ENCODE peak calls at places on chromosomes 3 and 15, in seven cellular contexts. One of them, this sample, is unnamed.

GRCh38 chr3:107450254-107450653 is 72.5 kb upstream of the BBX start:
- DNase-seq in astrocyte of the spinal cord: peak
- DNase-seq in stimulated activated CD4-positive, alpha-beta T cell treated with anti-CD3 and anti-CD28 coated beads, Interleukin-4, amount 100 ng/mL, for 48 hours: no peak
- DNase-seq in NCI-H2081 treated with DMSO at 0.1 percent for 48 hours: no peak
- DNase-seq in activated T-helper 1 cell treated with anti-CD3 and anti-CD28 coated beads, Interleukin-2, amount 50 U/mL, for 16 hours: no peak
- DNase-seq in posterior vena cava: no peak
- DNase-seq in GF-D8: no peak
- DNase-seq in this sample: no peak

GRCh38 chr15:65558336-65558735 is 28.1 kb downstream of the HACD3 start:
- DNase-seq in astrocyte of the spinal cord: peak
- DNase-seq in posterior vena cava: no peak
- DNase-seq in GF-D8: no peak
- DNase-seq in stimulated activated CD4-positive, alpha-beta T cell treated with anti-CD3 and anti-CD28 coated beads, Interleukin-4, amount 100 ng/mL, for 48 hours: no peak
- DNase-seq in activated T-helper 1 cell treated with anti-CD3 and anti-CD28 coated beads, Interleukin-2, amount 50 U/mL, for 16 hours: no peak
- DNase-seq in NCI-H2081 treated with DMSO at 0.1 percent for 48 hours: no peak
- DNase-seq in this sample: no peak

GRCh38 chr3:107999215-107999775 is 91.5 kb downstream of the CD47 start:
- DNase-seq in NCI-H2081 treated with DMSO at 0.1 percent for 48 hours: no peak
- DNase-seq in GF-D8: no peak
- DNase-seq in activated T-helper 1 cell treated with anti-CD3 and anti-CD28 coated beads, Interleukin-2, amount 50 U/mL, for 16 hours: no peak
- DNase-seq in astrocyte of the spinal cord: peak
- DNase-seq in posterior vena cava: no peak
- DNase-seq in stimulated activated CD4-positive, alpha-beta T cell treated with anti-CD3 and anti-CD28 coated beads, Interleukin-4, amount 100 ng/mL, for 48 hours: no peak
- DNase-seq in this sample: no peak

GRCh38 chr3:25887907-25888306 is 98.0 kb downstream of the OXSM start:
- DNase-seq in activated T-helper 1 cell treated with anti-CD3 and anti-CD28 coated beads, Interleukin-2, amount 50 U/mL, for 16 hours: no peak
- DNase-seq in NCI-H2081 treated with DMSO at 0.1 percent for 48 hours: no peak
- DNase-seq in posterior vena cava: no peak
- DNase-seq in GF-D8: no peak
- DNase-seq in astrocyte of the spinal cord: no peak
- DNase-seq in stimulated activated CD4-positive, alpha-beta T cell treated with anti-CD3 and anti-CD28 coated beads, Interleukin-4, amount 100 ng/mL, for 48 hours: no peak
- DNase-seq in this sample: no peak

GRCh38 chr3:172383306-172383796 is 64.9 kb downstream of the GHSR start:
- DNase-seq in stimulated activated CD4-positive, alpha-beta T cell treated with anti-CD3 and anti-CD28 coated beads, Interleukin-4, amount 100 ng/mL, for 48 hours: no peak
- DNase-seq in astrocyte of the spinal cord: no peak
- DNase-seq in GF-D8: no peak
- DNase-seq in NCI-H2081 treated with DMSO at 0.1 percent for 48 hours: no peak
- DNase-seq in activated T-helper 1 cell treated with anti-CD3 and anti-CD28 coated beads, Interleukin-2, amount 50 U/mL, for 16 hours: no peak
- DNase-seq in posterior vena cava: no peak
- DNase-seq in this sample: no peak

GRCh38 chr15:60208708-60209107 is 189.1 kb downstream of the ANXA2 start:
- DNase-seq in GF-D8: no peak
- DNase-seq in activated T-helper 1 cell treated with anti-CD3 and anti-CD28 coated beads, Interleukin-2, amount 50 U/mL, for 16 hours: no peak
- DNase-seq in stimulated activated CD4-positive, alpha-beta T cell treated with anti-CD3 and anti-CD28 coated beads, Interleukin-4, amount 100 ng/mL, for 48 hours: no peak
- DNase-seq in astrocyte of the spinal cord: no peak
- DNase-seq in NCI-H2081 treated with DMSO at 0.1 percent for 48 hours: no peak
- DNase-seq in posterior vena cava: no peak
- DNase-seq in this sample: no peak

GRCh38 chr3:146605106-146605505 is at the start of gene PLSCR5:
- DNase-seq in activated T-helper 1 cell treated with anti-CD3 and anti-CD28 coated beads, Interleukin-2, amount 50 U/mL, for 16 hours: no peak
- DNase-seq in astrocyte of the spinal cord: no peak
- DNase-seq in GF-D8: no peak
- DNase-seq in stimulated activated CD4-positive, alpha-beta T cell treated with anti-CD3 and anti-CD28 coated beads, Interleukin-4, amount 100 ng/mL, for 48 hours: no peak
- DNase-seq in NCI-H2081 treated with DMSO at 0.1 percent for 48 hours: no peak
- DNase-seq in posterior vena cava: no peak
- DNase-seq in this sample: no peak

GRCh38 chr15:80151148-80151547 is 1.7 kb upstream of the FAH start:
- DNase-seq in NCI-H2081 treated with DMSO at 0.1 percent for 48 hours: no peak
- DNase-seq in stimulated activated CD4-positive, alpha-beta T cell treated with anti-CD3 and anti-CD28 coated beads, Interleukin-4, amount 100 ng/mL, for 48 hours: no peak
- DNase-seq in GF-D8: no peak
- DNase-seq in astrocyte of the spinal cord: no peak
- DNase-seq in activated T-helper 1 cell treated with anti-CD3 and anti-CD28 coated beads, Interleukin-2, amount 50 U/mL, for 16 hours: no peak
- DNase-seq in posterior vena cava: no peak
- DNase-seq in this sample: no peak

GRCh38 chr15:65421360-65422215 is 1.2 kb downstream of the IGDCC4 start:
- DNase-seq in stimulated activated CD4-positive, alpha-beta T cell treated with anti-CD3 and anti-CD28 coated beads, Interleukin-4, amount 100 ng/mL, for 48 hours: no peak
- DNase-seq in NCI-H2081 treated with DMSO at 0.1 percent for 48 hours: no peak
- DNase-seq in astrocyte of the spinal cord: peak
- DNase-seq in GF-D8: no peak
- DNase-seq in posterior vena cava: peak
- DNase-seq in activated T-helper 1 cell treated with anti-CD3 and anti-CD28 coated beads, Interleukin-2, amount 50 U/mL, for 16 hours: no peak
- DNase-seq in this sample: no peak

GRCh38 chr3:122299872-122300460 is 25.1 kb upstream of the CSTA start:
- DNase-seq in NCI-H2081 treated with DMSO at 0.1 percent for 48 hours: no peak
- DNase-seq in GF-D8: no peak
- DNase-seq in posterior vena cava: no peak
- DNase-seq in activated T-helper 1 cell treated with anti-CD3 and anti-CD28 coated beads, Interleukin-2, amount 50 U/mL, for 16 hours: no peak
- DNase-seq in astrocyte of the spinal cord: peak
- DNase-seq in stimulated activated CD4-positive, alpha-beta T cell treated with anti-CD3 and anti-CD28 coated beads, Interleukin-4, amount 100 ng/mL, for 48 hours: no peak
- DNase-seq in this sample: no peak

GRCh38 chr15:28107111-28107893 is 8.2 kb upstream of the OCA2 start:
- DNase-seq in stimulated activated CD4-positive, alpha-beta T cell treated with anti-CD3 and anti-CD28 coated beads, Interleukin-4, amount 100 ng/mL, for 48 hours: no peak
- DNase-seq in GF-D8: no peak
- DNase-seq in NCI-H2081 treated with DMSO at 0.1 percent for 48 hours: no peak
- DNase-seq in astrocyte of the spinal cord: peak
- DNase-seq in posterior vena cava: peak
- DNase-seq in activated T-helper 1 cell treated with anti-CD3 and anti-CD28 coated beads, Interleukin-2, amount 50 U/mL, for 16 hours: no peak
- DNase-seq in this sample: no peak

GRCh38 chr3:50405249-50405648 is 45.9 kb upstream of the TMEM115 start:
- DNase-seq in activated T-helper 1 cell treated with anti-CD3 and anti-CD28 coated beads, Interleukin-2, amount 50 U/mL, for 16 hours: no peak
- DNase-seq in NCI-H2081 treated with DMSO at 0.1 percent for 48 hours: no peak
- DNase-seq in posterior vena cava: no peak
- DNase-seq in stimulated activated CD4-positive, alpha-beta T cell treated with anti-CD3 and anti-CD28 coated beads, Interleukin-4, amount 100 ng/mL, for 48 hours: peak
- DNase-seq in astrocyte of the spinal cord: no peak
- DNase-seq in GF-D8: no peak
- DNase-seq in this sample: no peak

GRCh38 chr3:138833908-138834358 is 795 bp downstream of the PIK3CB start:
- DNase-seq in NCI-H2081 treated with DMSO at 0.1 percent for 48 hours: no peak
- DNase-seq in posterior vena cava: no peak
- DNase-seq in stimulated activated CD4-positive, alpha-beta T cell treated with anti-CD3 and anti-CD28 coated beads, Interleukin-4, amount 100 ng/mL, for 48 hours: no peak
- DNase-seq in astrocyte of the spinal cord: peak
- DNase-seq in GF-D8: peak
- DNase-seq in activated T-helper 1 cell treated with anti-CD3 and anti-CD28 coated beads, Interleukin-2, amount 50 U/mL, for 16 hours: no peak
- DNase-seq in this sample: no peak

GRCh38 chr15:75031773-75032302 is 8.4 kb downstream of the PPCDC start:
- DNase-seq in astrocyte of the spinal cord: no peak
- DNase-seq in activated T-helper 1 cell treated with anti-CD3 and anti-CD28 coated beads, Interleukin-2, amount 50 U/mL, for 16 hours: no peak
- DNase-seq in posterior vena cava: no peak
- DNase-seq in stimulated activated CD4-positive, alpha-beta T cell treated with anti-CD3 and anti-CD28 coated beads, Interleukin-4, amount 100 ng/mL, for 48 hours: no peak
- DNase-seq in NCI-H2081 treated with DMSO at 0.1 percent for 48 hours: no peak
- DNase-seq in GF-D8: no peak
- DNase-seq in this sample: peak

GRCh38 chr3:119702530-119703527 is at the start of gene CFAP91:
- DNase-seq in stimulated activated CD4-positive, alpha-beta T cell treated with anti-CD3 and anti-CD28 coated beads, Interleukin-4, amount 100 ng/mL, for 48 hours: peak
- DNase-seq in GF-D8: no peak
- DNase-seq in astrocyte of the spinal cord: peak
- DNase-seq in activated T-helper 1 cell treated with anti-CD3 and anti-CD28 coated beads, Interleukin-2, amount 50 U/mL, for 16 hours: peak
- DNase-seq in posterior vena cava: peak
- DNase-seq in NCI-H2081 treated with DMSO at 0.1 percent for 48 hours: no peak
- DNase-seq in this sample: no peak

GRCh38 chr3:105967117-105967516 is 98.3 kb upstream of the CBLB start:
- DNase-seq in NCI-H2081 treated with DMSO at 0.1 percent for 48 hours: no peak
- DNase-seq in activated T-helper 1 cell treated with anti-CD3 and anti-CD28 coated beads, Interleukin-2, amount 50 U/mL, for 16 hours: no peak
- DNase-seq in stimulated activated CD4-positive, alpha-beta T cell treated with anti-CD3 and anti-CD28 coated beads, Interleukin-4, amount 100 ng/mL, for 48 hours: no peak
- DNase-seq in GF-D8: no peak
- DNase-seq in posterior vena cava: no peak
- DNase-seq in astrocyte of the spinal cord: no peak
- DNase-seq in this sample: no peak

GRCh38 chr15:50116477-50116876 is 2.6 kb downstream of the ATP8B4 start:
- DNase-seq in astrocyte of the spinal cord: peak
- DNase-seq in GF-D8: peak
- DNase-seq in activated T-helper 1 cell treated with anti-CD3 and anti-CD28 coated beads, Interleukin-2, amount 50 U/mL, for 16 hours: no peak
- DNase-seq in posterior vena cava: no peak
- DNase-seq in NCI-H2081 treated with DMSO at 0.1 percent for 48 hours: no peak
- DNase-seq in stimulated activated CD4-positive, alpha-beta T cell treated with anti-CD3 and anti-CD28 coated beads, Interleukin-4, amount 100 ng/mL, for 48 hours: no peak
- DNase-seq in this sample: peak

GRCh38 chr3:106683931-106684330 is 693.3 kb upstream of the CCDC54 start:
- DNase-seq in activated T-helper 1 cell treated with anti-CD3 and anti-CD28 coated beads, Interleukin-2, amount 50 U/mL, for 16 hours: no peak
- DNase-seq in posterior vena cava: no peak
- DNase-seq in stimulated activated CD4-positive, alpha-beta T cell treated with anti-CD3 and anti-CD28 coated beads, Interleukin-4, amount 100 ng/mL, for 48 hours: no peak
- DNase-seq in astrocyte of the spinal cord: no peak
- DNase-seq in NCI-H2081 treated with DMSO at 0.1 percent for 48 hours: no peak
- DNase-seq in GF-D8: no peak
- DNase-seq in this sample: no peak

GRCh38 chr3:3815206-3815605 is 16.0 kb downstream of the LRRN1 start:
- DNase-seq in astrocyte of the spinal cord: peak
- DNase-seq in stimulated activated CD4-positive, alpha-beta T cell treated with anti-CD3 and anti-CD28 coated beads, Interleukin-4, amount 100 ng/mL, for 48 hours: no peak
- DNase-seq in NCI-H2081 treated with DMSO at 0.1 percent for 48 hours: no peak
- DNase-seq in activated T-helper 1 cell treated with anti-CD3 and anti-CD28 coated beads, Interleukin-2, amount 50 U/mL, for 16 hours: no peak
- DNase-seq in posterior vena cava: no peak
- DNase-seq in GF-D8: no peak
- DNase-seq in this sample: no peak

GRCh38 chr3:186687120-186687651 is 21.4 kb downstream of the HRG start:
- DNase-seq in posterior vena cava: no peak
- DNase-seq in activated T-helper 1 cell treated with anti-CD3 and anti-CD28 coated beads, Interleukin-2, amount 50 U/mL, for 16 hours: no peak
- DNase-seq in stimulated activated CD4-positive, alpha-beta T cell treated with anti-CD3 and anti-CD28 coated beads, Interleukin-4, amount 100 ng/mL, for 48 hours: no peak
- DNase-seq in astrocyte of the spinal cord: no peak
- DNase-seq in GF-D8: no peak
- DNase-seq in NCI-H2081 treated with DMSO at 0.1 percent for 48 hours: no peak
- DNase-seq in this sample: no peak

GRCh38 chr15:56754993-56755392 is 21.7 kb upstream of the ZNF280D start:
- DNase-seq in astrocyte of the spinal cord: no peak
- DNase-seq in posterior vena cava: no peak
- DNase-seq in GF-D8: no peak
- DNase-seq in stimulated activated CD4-positive, alpha-beta T cell treated with anti-CD3 and anti-CD28 coated beads, Interleukin-4, amount 100 ng/mL, for 48 hours: no peak
- DNase-seq in activated T-helper 1 cell treated with anti-CD3 and anti-CD28 coated beads, Interleukin-2, amount 50 U/mL, for 16 hours: no peak
- DNase-seq in NCI-H2081 treated with DMSO at 0.1 percent for 48 hours: no peak
- DNase-seq in this sample: no peak

GRCh38 chr3:138694287-138695007 is 85.9 kb downstream of the FAIM start:
- DNase-seq in posterior vena cava: no peak
- DNase-seq in activated T-helper 1 cell treated with anti-CD3 and anti-CD28 coated beads, Interleukin-2, amount 50 U/mL, for 16 hours: no peak
- DNase-seq in NCI-H2081 treated with DMSO at 0.1 percent for 48 hours: no peak
- DNase-seq in stimulated activated CD4-positive, alpha-beta T cell treated with anti-CD3 and anti-CD28 coated beads, Interleukin-4, amount 100 ng/mL, for 48 hours: no peak
- DNase-seq in astrocyte of the spinal cord: peak
- DNase-seq in GF-D8: no peak
- DNase-seq in this sample: no peak